ENCODE peak calls at places on chromosomes 12 and 14, in nine cellular contexts. E is A172; Q is renal cortical epithelial cell; H is activated CD4-positive, CD25-positive, alpha-beta regulatory T cell; K is type B pancreatic cell; X is HCT116; Z is T-helper 2 cell; T is NCI-H345; L is pulmonary artery endothelial cell. M is an unnamed sample.
A peak's percentile ranks its signal among the peaks of the same experiment; 100 is the strongest.

GRCh38 chr14:33733721-33734120 is 217.2 kb downstream of the EGLN3 start:
- DNase-seq in T (no peak), Z (no peak), Q (no peak), L (no peak), K (no peak), X (no peak), E (no peak), H (no peak), M (no peak)

GRCh38 chr12:27779837-27780611 is at the start of the genes KLHL42 and MANSC4:
- DNase-seq in T (peak; percentile 72), H (peak; percentile 49), E (peak; percentile 23), K (peak; percentile 83), X (no peak), Z (peak; percentile 84), L (no peak), Q (peak; percentile 35), M (peak; percentile 75)

GRCh38 chr12:6774557-6775062 is 2.3 kb downstream of the LAG3 start:
- DNase-seq in H (no peak), Z (no peak), E (no peak), Q (no peak), T (no peak), X (no peak), L (no peak), K (no peak), M (no peak)

GRCh38 chr14:96297999-96298398 is 42.0 kb downstream of the BDKRB1 start:
- DNase-seq in X (no peak), Q (no peak), T (no peak), L (no peak), H (no peak), Z (no peak), E (no peak), K (no peak), M (no peak)

GRCh38 chr12:78799679-78800078 is 64.9 kb upstream of the SYT1 start:
- DNase-seq in Q (no peak), Z (no peak), E (no peak), L (no peak), X (no peak), H (no peak), K (no peak), T (peak; percentile 4), M (no peak)

GRCh38 chr14:23095196-23096108 is at the start of gene C14orf119:
- DNase-seq in Q (peak; percentile 99), T (no peak), H (no peak), X (peak; percentile 99), K (peak; percentile 99), L (peak; percentile 97), E (peak; percentile 96), Z (peak; percentile 99), M (peak; percentile 96)

GRCh38 chr12:60475825-60476224 is 880.0 kb downstream of the SLC16A7 start:
- DNase-seq in K (no peak), Z (no peak), E (no peak), X (no peak), L (no peak), H (no peak), T (no peak), Q (no peak), M (no peak)

GRCh38 chr12:76915381-76916169 is 36.8 kb upstream of the CSRP2 start:
- DNase-seq in L (no peak), E (no peak), Z (no peak), X (no peak), H (no peak), T (no peak), Q (no peak), K (no peak), M (no peak)

GRCh38 chr14:60278350-60278749 is 29.3 kb downstream of the PPM1A start:
- DNase-seq in Q (no peak), L (no peak), Z (no peak), H (no peak), K (no peak), T (no peak), X (no peak), E (no peak), M (no peak)

GRCh38 chr12:11059784-11060183 is 2.3 kb downstream of the TAS2R46 start:
- DNase-seq in Q (no peak), E (no peak), L (no peak), Z (no peak), H (no peak), K (no peak), T (no peak), X (no peak), M (no peak)

GRCh38 chr14:57737598-57737997 is 128.3 kb downstream of the SLC35F4 start:
- DNase-seq in Q (no peak), L (no peak), H (no peak), X (no peak), E (no peak), Z (no peak), K (no peak), T (no peak), M (no peak)

GRCh38 chr12:110689601-110690430 is 901 bp upstream of the HVCN1 start:
- DNase-seq in X (no peak), Z (peak; percentile 83), H (no peak), T (no peak), L (no peak), E (no peak), K (no peak), Q (no peak), M (no peak)

GRCh38 chr12:22709292-22709691 is 84.3 kb downstream of the ETNK1 start:
- DNase-seq in X (peak; percentile 26), E (peak; percentile 5), Z (peak; percentile 23), Q (peak; percentile 52), T (peak; percentile 12), K (no peak), H (no peak), L (no peak), M (peak; percentile 52)

GRCh38 chr12:29769162-29769820 is 14.5 kb downstream of the TMTC1 start:
- DNase-seq in Z (no peak), T (no peak), H (no peak), L (no peak), Q (peak; percentile 4), E (peak; percentile 27), K (no peak), X (no peak), M (no peak)

GRCh38 chr14:52077261-52077984 is 8.6 kb upstream of the NID2 start:
- DNase-seq in E (no peak), L (no peak), Z (no peak), H (no peak), T (no peak), Q (peak; percentile 51), K (no peak), X (no peak), M (no peak)

GRCh38 chr12:52501490-52501889 is 8.4 kb upstream of the KRT6A start:
- DNase-seq in T (no peak), Z (no peak), E (no peak), X (no peak), K (no peak), L (no peak), H (no peak), Q (no peak), M (no peak)

GRCh38 chr14:34220311-34220710 is 241.7 kb downstream of the SPTSSA start:
- DNase-seq in X (no peak), E (no peak), Q (no peak), L (no peak), T (no peak), Z (no peak), K (no peak), H (no peak), M (no peak)

GRCh38 chr12:57727758-57728395 is 10.7 kb downstream of the AGAP2 start:
- DNase-seq in K (no peak), H (no peak), E (no peak), Z (no peak), L (no peak), X (no peak), T (no peak), Q (peak; percentile 20), M (no peak)

GRCh38 chr12:132218519-132218860 is 74.2 kb downstream of the NOC4L start:
- DNase-seq in Q (no peak), T (no peak), X (no peak), L (no peak), E (no peak), H (no peak), K (no peak), Z (no peak), M (no peak)

GRCh38 chr12:4572670-4573069 is 10.7 kb downstream of the DYRK4 start:
- DNase-seq in L (peak; percentile 19), X (no peak), T (no peak), E (no peak), Q (no peak), Z (no peak), K (no peak), H (no peak), M (no peak)

GRCh38 chr12:1217191-1217949 is 226.3 kb downstream of the ERC1 start:
- DNase-seq in L (peak; percentile 77), H (no peak), E (peak; percentile 46), K (no peak), Q (peak; percentile 63), T (no peak), X (no peak), Z (no peak), M (no peak)

GRCh38 chr12:53051881-53052412 is 2.1 kb downstream of the TNS2 start:
- DNase-seq in Q (no peak), L (no peak), X (no peak), E (no peak), K (no peak), H (no peak), Z (no peak), T (no peak), M (no peak)

GRCh38 chr12:89863968-89864367 is 155.3 kb upstream of the ATP2B1 start:
- DNase-seq in H (no peak), K (no peak), X (no peak), T (peak; percentile 33), Z (peak; percentile 83), E (no peak), Q (peak; percentile 14), L (no peak), M (no peak)

GRCh38 chr14:94408546-94409095 is 20.2 kb upstream of the SERPINA1 start:
- DNase-seq in L (no peak), T (no peak), X (no peak), Z (no peak), K (no peak), E (no peak), H (no peak), Q (no peak), M (no peak)

GRCh38 chr14:26282578-26282977 is 315.3 kb downstream of the NOVA1 start:
- DNase-seq in L (no peak), H (no peak), Q (no peak), Z (no peak), X (no peak), E (no peak), T (peak; percentile 81), K (no peak), M (no peak)

GRCh38 chr12:46358325-46358700 is 14.3 kb downstream of the SLC38A2 start:
- DNase-seq in Q (no peak), E (no peak), Z (no peak), T (no peak), L (no peak), K (no peak), H (no peak), X (no peak), M (no peak)

M was measured in HuH-7.